ENCODE peak calls at places on chromosomes 7 and 10, in ten cellular contexts. T is GM12878, C is sigmoid colon, R is breast epithelium, F is SK-N-MC, W is HCT116, U is transverse colon, B is spleen, I is stomach, N is prostate gland. A is an unnamed sample.

GRCh38 chr7:159014297-159015062 is 130.2 kb downstream of the VIPR2 start:
- DNase-seq in U (no peak), F (no peak), N (no peak), T (no peak), R (no peak), C (no peak), I (no peak), W (no peak), B (no peak), A (no peak)

GRCh38 chr7:144454-144826 is 47.9 kb upstream of the FAM20C start:
- DNase-seq in T (no peak), I (no peak), W (no peak), B (no peak), R (peak), F (no peak), C (no peak), U (no peak), N (no peak), A (no peak)

GRCh38 chr10:89744021-89744420 is 42.6 kb downstream of the KIF20B start:
- DNase-seq in C (no peak), W (no peak), F (no peak), R (no peak), I (no peak), B (no peak), T (no peak), U (no peak), N (no peak), A (no peak)

GRCh38 chr10:132463333-132464255 is 66.6 kb downstream of the PWWP2B start:
- DNase-seq in F (no peak), U (no peak), B (peak), N (no peak), I (no peak), W (no peak), T (no peak), C (no peak), R (no peak), A (no peak)

GRCh38 chr7:27170936-27171635 is 3.0 kb downstream of the HOXA10 start:
- DNase-seq in F (no peak), T (no peak), C (peak), R (peak), N (no peak), B (peak), U (peak), I (no peak), W (no peak), A (peak)

GRCh38 chr7:116522247-116522646 is 2.6 kb upstream of the CAV1 start:
- DNase-seq in N (no peak), I (no peak), R (no peak), U (no peak), C (no peak), F (no peak), T (no peak), B (no peak), W (peak), A (peak)

GRCh38 chr10:61110188-61110844 is 166.3 kb upstream of the RHOBTB1 start:
- DNase-seq in U (no peak), C (no peak), B (no peak), W (no peak), R (no peak), F (no peak), I (no peak), T (no peak), N (no peak), A (no peak)

GRCh38 chr7:74212661-74213060 is 2.9 kb downstream of the LAT2 start:
- DNase-seq in R (no peak), T (no peak), U (no peak), B (no peak), C (no peak), I (no peak), F (no peak), N (no peak), W (no peak), A (no peak)

GRCh38 chr7:158957921-158958471 is 101.6 kb downstream of the DYNC2I1 start:
- DNase-seq in U (peak), R (peak), I (peak), N (no peak), W (no peak), B (no peak), C (no peak), F (no peak), T (no peak), A (peak)

GRCh38 chr7:14457567-14458453 is 444.7 kb downstream of the DGKB start:
- DNase-seq in C (peak), W (peak), U (peak), I (peak), R (peak), B (peak), F (peak), N (peak), T (no peak), A (peak)

GRCh38 chr7:50661345-50662058 is 96.3 kb upstream of the DDC start:
- DNase-seq in T (no peak), I (no peak), R (no peak), N (no peak), C (no peak), F (no peak), B (peak), U (no peak), W (no peak), A (no peak)

GRCh38 chr7:11239311-11239710 is 265.6 kb downstream of the PHF14 start:
- DNase-seq in W (no peak), R (no peak), T (no peak), B (no peak), U (no peak), I (no peak), N (no peak), F (no peak), C (no peak), A (no peak)

GRCh38 chr7:23357190-23358093 is 58.3 kb downstream of the MALSU1 start:
- DNase-seq in N (no peak), I (no peak), R (no peak), F (no peak), C (no peak), T (no peak), W (peak), U (no peak), B (no peak), A (peak)

GRCh38 chr10:76308946-76309529 is 877.6 kb downstream of the LRMDA start:
- DNase-seq in F (no peak), R (no peak), T (no peak), N (no peak), U (no peak), W (no peak), I (no peak), B (no peak), C (no peak), A (peak)

GRCh38 chr7:30247546-30248386 is 36.6 kb upstream of the ZNRF2 start:
- DNase-seq in R (no peak), N (no peak), U (no peak), T (no peak), I (no peak), W (no peak), C (no peak), B (no peak), F (no peak), A (no peak)

GRCh38 chr7:27156901-27157716 is 634 bp upstream of the HOXA7 start:
- DNase-seq in C (peak), F (no peak), B (peak), T (no peak), W (no peak), R (peak), I (peak), N (no peak), U (peak), A (no peak)

GRCh38 chr10:101830322-101831168 is 12.3 kb upstream of the OGA start:
- DNase-seq in N (peak), B (peak), I (peak), R (peak), T (peak), C (peak), U (peak), F (peak), W (peak), A (peak)

GRCh38 chr7:80392229-80393169 is 119.4 kb downstream of the GNAT3 start:
- DNase-seq in T (no peak), U (no peak), F (peak), I (no peak), C (no peak), R (no peak), B (no peak), N (no peak), W (peak), A (no peak)

GRCh38 chr7:142711722-142712616 is 37.3 kb upstream of the PRSS1 start:
- DNase-seq in T (no peak), W (peak), N (no peak), B (no peak), I (no peak), U (no peak), R (no peak), C (no peak), F (no peak), A (peak)

GRCh38 chr7:44798649-44799275 is 2.3 kb downstream of the PPIA start:
- DNase-seq in U (no peak), I (no peak), F (no peak), B (no peak), C (no peak), N (no peak), W (no peak), T (no peak), R (no peak), A (no peak)

GRCh38 chr7:44793919-44794715 is 2.4 kb upstream of the PPIA start:
- DNase-seq in N (no peak), F (no peak), B (no peak), C (no peak), I (no peak), U (no peak), R (no peak), W (no peak), T (no peak), A (no peak)

GRCh38 chr7:44796034-44796503 is 412 bp upstream of the PPIA start:
- DNase-seq in U (no peak), W (peak), R (peak), B (no peak), C (no peak), F (no peak), T (no peak), I (no peak), N (no peak), A (peak)

GRCh38 chr7:44797329-44798258 is 1.1 kb downstream of the PPIA start:
- DNase-seq in U (peak), F (no peak), I (peak), C (peak), B (peak), T (no peak), R (peak), W (peak), N (peak), A (peak)

DNA sequence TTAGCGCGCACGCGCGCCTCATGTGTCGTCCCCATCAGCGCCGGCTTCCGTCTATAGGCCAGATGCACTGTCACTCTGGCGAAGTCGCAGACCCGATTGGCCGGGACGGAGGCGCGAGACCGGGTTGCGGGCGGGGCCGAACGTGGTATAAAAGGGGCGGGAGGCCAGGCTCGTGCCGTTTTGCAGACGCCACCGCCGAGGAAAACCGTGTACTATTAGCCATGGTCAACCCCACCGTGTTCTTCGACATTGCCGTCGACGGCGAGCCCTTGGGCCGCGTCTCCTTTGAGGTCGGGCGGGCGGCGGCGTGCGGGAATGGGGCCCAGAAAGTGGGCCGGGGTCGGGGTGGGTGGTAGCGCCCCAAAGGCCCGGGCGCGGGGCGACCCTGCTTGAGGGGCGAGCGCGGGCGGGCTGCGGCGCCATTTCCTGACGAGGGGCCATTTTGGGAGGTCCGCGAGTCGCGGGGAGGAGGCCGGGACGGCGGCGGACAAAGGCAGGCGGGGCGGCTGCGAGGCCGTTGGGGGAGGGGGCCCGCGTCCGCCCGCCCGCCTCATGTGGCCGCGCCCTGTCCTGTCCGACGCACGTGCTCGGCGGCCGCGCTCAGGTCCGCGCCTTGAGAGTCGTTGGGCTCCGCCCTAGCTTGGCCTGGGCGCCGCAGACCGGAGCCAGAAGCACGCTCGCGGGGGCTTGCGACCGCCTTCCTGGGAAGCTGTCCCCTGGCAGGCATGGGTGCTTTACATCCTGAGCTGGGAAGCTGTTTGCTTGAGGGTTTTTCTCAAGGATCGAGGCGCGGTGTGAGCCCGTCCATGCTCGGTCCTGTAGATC is at the start of gene PPIA:
- DNase-seq in F (peak), B (peak), I (peak), U (peak), R (peak), T (peak), N (peak), C (peak), W (peak), A (peak)
- TF ChIP-seq POLR2AphosphoS5 in F (peak), B (peak), I (peak), U (peak), R (peak), T (peak), N (peak), C (peak), W (peak), A (peak)

DNA sequence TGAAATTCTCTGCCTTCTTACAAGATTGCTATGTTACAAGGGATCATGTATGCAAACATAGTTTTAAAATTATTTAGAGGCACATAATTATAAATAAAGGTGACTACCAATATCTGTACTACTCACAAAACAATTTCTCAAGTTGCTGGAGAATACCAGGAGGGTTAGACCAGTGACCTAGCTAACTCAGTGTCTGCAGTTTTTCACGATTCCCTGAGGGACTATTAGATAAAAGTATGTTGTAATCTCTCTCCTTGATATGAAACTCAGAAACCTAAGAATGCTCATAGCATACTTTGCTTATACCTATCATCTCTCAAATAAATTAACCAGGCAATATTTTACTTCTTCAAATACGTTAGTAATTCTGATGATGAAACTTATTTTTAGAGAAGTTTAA is 534.0 kb upstream of the ANKRD30A start:
- DNase-seq in T (no peak), R (no peak), F (no peak), I (no peak), U (no peak), C (no peak), N (no peak), W (no peak), B (no peak), A (no peak)
- TF ChIP-seq POLR2AphosphoS5 in T (no peak), R (no peak), F (no peak), I (no peak), U (no peak), C (no peak), N (no peak), W (no peak), B (no peak), A (no peak)

GRCh38 chr7:156192921-156193320 is 380.7 kb upstream of the SHH start:
- DNase-seq in B (no peak), U (no peak), R (no peak), N (no peak), W (peak), C (no peak), I (no peak), T (no peak), F (no peak), A (no peak)
- TF ChIP-seq POLR2AphosphoS5 in B (no peak), U (no peak), R (no peak), N (no peak), W (no peak), C (no peak), I (no peak), T (no peak), F (no peak), A (no peak)

GRCh38 chr10:73801253-73801590 is 10.2 kb downstream of the NDST2 start:
- DNase-seq in T (no peak), F (no peak), C (no peak), W (no peak), I (no peak), N (no peak), U (no peak), B (no peak), R (no peak), A (no peak)
- TF ChIP-seq POLR2AphosphoS5 in T (no peak), F (no peak), C (no peak), W (no peak), I (no peak), N (no peak), U (no peak), B (peak), R (no peak), A (no peak)

DNA sequence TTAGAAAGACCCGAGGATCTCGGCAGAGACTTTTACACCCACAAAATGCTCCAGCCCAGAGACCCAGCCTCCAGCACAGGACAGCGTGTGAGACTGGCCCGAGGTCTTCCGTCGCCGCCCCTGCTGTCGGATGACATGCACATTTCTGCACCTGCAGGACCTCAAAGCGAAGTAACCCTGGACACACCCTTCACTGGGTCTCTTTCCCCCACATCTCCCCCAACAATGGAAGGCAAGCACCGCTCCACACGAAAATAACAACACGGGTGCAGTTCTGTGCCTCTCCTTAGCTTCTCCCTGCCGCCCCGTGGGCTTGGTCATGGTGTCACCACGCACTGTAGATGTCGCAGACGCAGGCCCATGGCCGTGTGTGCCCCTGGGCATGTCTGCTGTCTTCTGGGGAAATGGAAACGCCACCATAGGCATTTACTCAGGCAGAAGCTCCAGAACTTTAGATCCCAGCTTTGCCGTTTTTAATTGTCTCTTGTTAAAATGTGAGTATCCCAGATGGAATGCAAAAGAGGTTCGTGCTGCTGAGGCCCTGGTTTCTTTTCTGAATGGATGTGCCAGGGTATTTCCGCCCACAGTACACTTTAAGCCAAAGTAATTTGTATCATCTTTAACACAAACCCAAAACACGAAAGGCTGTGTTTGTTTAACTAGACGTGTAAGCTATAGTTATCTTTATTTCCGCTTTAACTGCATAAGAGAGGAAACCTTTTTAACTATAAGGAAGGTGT is 237.9 kb downstream of the MGMT start:
- DNase-seq in F (no peak), I (no peak), W (no peak), U (no peak), T (no peak), R (no peak), C (no peak), B (no peak), N (no peak), A (no peak)
- TF ChIP-seq POLR2AphosphoS5 in F (no peak), I (no peak), W (no peak), U (no peak), T (no peak), R (no peak), C (no peak), B (no peak), N (peak), A (no peak)

A was measured in GM23338.